ENCODE peak calls at places on chromosomes 12 and 14, in eight cellular contexts. Y, F, Z, S, K, H, M and U are unnamed samples.
A peak's percentile ranks its signal among the peaks of the same experiment; 100 is the strongest.

GRCh38 chr12:100986595-100987547 is 192.3 kb downstream of the ANO4 start:
- DNase-seq in Y (no peak), M (no peak), F (no peak), K (peak; percentile 39), H (no peak), S (no peak), Z (no peak), U (no peak)

GRCh38 chr12:104785886-104786285 is 172.2 kb downstream of the SLC41A2 start:
- DNase-seq in M (no peak), K (no peak), S (no peak), H (no peak), Z (no peak), Y (no peak), F (no peak), U (no peak)

GRCh38 chr14:22569106-22569748 is 19.8 kb downstream of the DAD1 start:
- DNase-seq in S (no peak), H (no peak), F (no peak), M (no peak), Y (no peak), K (no peak), Z (no peak), U (no peak)

GRCh38 chr12:130788515-130788914 is 50.5 kb downstream of the STX2 start:
- DNase-seq in H (no peak), S (no peak), Y (no peak), M (no peak), Z (no peak), F (no peak), K (no peak), U (no peak)

GRCh38 chr14:76951149-76951548 is 77.4 kb downstream of the IRF2BPL start:
- DNase-seq in M (no peak), F (no peak), H (no peak), Y (no peak), Z (no peak), K (no peak), S (no peak), U (no peak)

GRCh38 chr12:67578976-67579661 is 69.4 kb upstream of the DYRK2 start:
- DNase-seq in Z (no peak), M (no peak), K (no peak), F (no peak), H (no peak), Y (no peak), S (no peak), U (no peak)

GRCh38 chr12:48980953-48981756 is 3.0 kb downstream of the WNT1 start:
- DNase-seq in K (no peak), Y (no peak), S (no peak), Z (peak; percentile 57), F (no peak), H (peak; percentile 53), M (no peak), U (no peak)

GRCh38 chr12:101759396-101760047 is 20.3 kb upstream of the SYCP3 start:
- DNase-seq in S (peak; percentile 63), Y (no peak), M (peak; percentile 13), F (no peak), K (no peak), H (no peak), Z (peak; percentile 43), U (no peak)

GRCh38 chr12:90045559-90045958 is 336.9 kb upstream of the ATP2B1 start:
- DNase-seq in H (no peak), Z (no peak), S (no peak), M (no peak), Y (no peak), F (no peak), K (no peak), U (no peak)

GRCh38 chr12:106195638-106196037 is 52.2 kb downstream of the CKAP4 start:
- DNase-seq in Z (no peak), Y (no peak), M (no peak), H (no peak), S (no peak), K (no peak), F (no peak), U (no peak)

GRCh38 chr12:111447571-111448265 is 42.0 kb downstream of the SH2B3 start:
- DNase-seq in Z (no peak), M (no peak), F (no peak), S (no peak), Y (no peak), H (no peak), K (no peak), U (no peak)

GRCh38 chr14:24978862-24979724 is 70.9 kb downstream of the STXBP6 start:
- DNase-seq in S (peak; percentile 60), F (no peak), H (no peak), K (no peak), Y (no peak), M (no peak), Z (no peak), U (no peak)

GRCh38 chr12:108856428-108857157 is 790 bp downstream of the SSH1 start:
- DNase-seq in F (peak; percentile 35), Y (peak; percentile 57), M (no peak), S (peak; percentile 83), Z (peak; percentile 73), H (peak; percentile 70), K (no peak), U (peak; percentile 23)

GRCh38 chr12:70756118-70756517 is 118.9 kb upstream of the PTPRB start:
- DNase-seq in M (no peak), H (no peak), Z (peak; percentile 23), S (peak; percentile 90), K (no peak), Y (no peak), F (no peak), U (peak; percentile 75)

GRCh38 chr12:95605087-95605486 is 53.8 kb upstream of the USP44 start:
- DNase-seq in F (no peak), H (no peak), S (peak; percentile 68), Y (no peak), M (no peak), K (no peak), Z (peak; percentile 53), U (no peak)

GRCh38 chr12:8697120-8697475 is 693 bp upstream of the RIMKLB start:
- DNase-seq in F (no peak), Z (no peak), K (no peak), S (peak; percentile 54), M (no peak), Y (no peak), H (peak; percentile 5), U (no peak)

GRCh38 chr12:79422060-79422812 is 268.5 kb downstream of the PAWR start:
- DNase-seq in Y (no peak), M (no peak), S (no peak), Z (no peak), H (no peak), F (no peak), K (no peak), U (no peak)

GRCh38 chr14:36857136-36857535 is 195.5 kb downstream of the PAX9 start:
- DNase-seq in K (no peak), S (no peak), M (no peak), Y (no peak), Z (no peak), F (no peak), H (no peak), U (peak; percentile 53)

GRCh38 chr12:96986883-96987523 is 79.9 kb downstream of the NEDD1 start:
- DNase-seq in M (peak; percentile 27), Z (peak; percentile 51), S (peak; percentile 46), Y (no peak), F (peak; percentile 44), K (peak; percentile 59), H (no peak), U (no peak)

GRCh38 chr14:100875126-100875525 is 28.4 kb downstream of the RTL1 start:
- DNase-seq in F (no peak), S (no peak), H (no peak), Z (no peak), Y (no peak), M (no peak), K (no peak), U (no peak)

GRCh38 chr12:22357531-22357930 is 23.0 kb upstream of the ST8SIA1 start:
- DNase-seq in Y (no peak), K (no peak), F (no peak), H (no peak), Z (no peak), S (no peak), M (no peak), U (no peak)

GRCh38 chr12:129115558-129115957 is 262.3 kb downstream of the GLT1D1 start:
- DNase-seq in Z (no peak), Y (no peak), S (no peak), K (no peak), H (no peak), F (no peak), M (no peak), U (no peak)

GRCh38 chr12:116582610-116583009 is 23.4 kb downstream of the MAP1LC3B2 start:
- DNase-seq in F (no peak), Z (no peak), M (no peak), H (no peak), K (no peak), Y (no peak), S (no peak), U (no peak)

GRCh38 chr12:124475295-124476010 is 92.0 kb downstream of the NCOR2 start:
- DNase-seq in H (no peak), M (no peak), F (no peak), K (no peak), Y (no peak), S (no peak), Z (no peak), U (no peak)

GRCh38 chr14:100667706-100668105 is 59.0 kb upstream of the DLK1 start:
- DNase-seq in F (no peak), H (no peak), Z (no peak), Y (no peak), M (no peak), K (no peak), S (no peak), U (no peak)

GRCh38 chr12:125193798-125194562 is 128.7 kb downstream of the AACS start:
- DNase-seq in Z (peak; percentile 44), S (no peak), M (no peak), H (no peak), Y (no peak), F (no peak), K (no peak), U (no peak)

GRCh38 chr12:127898616-127899015 is 368.4 kb upstream of the TMEM132C start:
- DNase-seq in Z (no peak), M (no peak), K (no peak), H (no peak), S (no peak), F (no peak), Y (no peak), U (no peak)

GRCh38 chr12:570949-571794 is 92.1 kb downstream of the NINJ2 start:
- DNase-seq in H (no peak), K (no peak), S (peak; percentile 89), F (no peak), Y (no peak), Z (peak; percentile 98), M (peak; percentile 81), U (no peak)